ENCODE peak calls at places on chromosome 16, in four cellular contexts. T, P, I and G are unnamed samples.

GRCh38 chr16:66810391-66810790 is 9.0 kb upstream of the TERB1 start:
- DNase-seq in T (no peak), P (no peak), I (no peak), G (no peak)

GRCh38 chr16:4089811-4090293 is 26.4 kb downstream of the ADCY9 start:
- DNase-seq in T (no peak), P (peak), I (no peak), G (no peak)

GRCh38 chr16:51636913-51637743 is 486.1 kb upstream of the SALL1 start:
- DNase-seq in T (no peak), P (no peak), I (no peak), G (no peak)

GRCh38 chr16:81238296-81239011 is at the start of gene BCO1:
- DNase-seq in T (no peak), P (peak), I (no peak), G (no peak)

GRCh38 chr16:12087901-12088364 is 111.4 kb downstream of the SNX29 start:
- DNase-seq in T (no peak), P (no peak), I (no peak), G (peak)

GRCh38 chr16:3022208-3022696 is 1.5 kb downstream of the HCFC1R1 start:
- DNase-seq in T (peak), P (peak), I (no peak), G (peak)

GRCh38 chr16:4601317-4602186 is 13.1 kb downstream of the UBALD1 start:
- DNase-seq in T (no peak), P (no peak), I (no peak), G (no peak)

GRCh38 chr16:4212207-4212933 is 29.5 kb downstream of the SRL start:
- DNase-seq in T (no peak), P (no peak), I (no peak), G (no peak)

GRCh38 chr16:19559242-19559910 is 3.9 kb downstream of the VPS35L start:
- DNase-seq in T (peak), P (peak), I (no peak), G (peak)

GRCh38 chr16:57123216-57123968 is 31.0 kb downstream of the CPNE2 start:
- DNase-seq in T (no peak), P (no peak), I (no peak), G (no peak)

GRCh38 chr16:30525844-30526136 is 576 bp downstream of the ZNF768 start:
- DNase-seq in T (no peak), P (no peak), I (no peak), G (no peak)

GRCh38 chr16:85303354-85303883 is 191.1 kb upstream of the CIBAR2 start:
- DNase-seq in T (peak), P (no peak), I (peak), G (peak)

GRCh38 chr16:28537964-28538732 is 626 bp downstream of the NUPR1 start:
- DNase-seq in T (no peak), P (no peak), I (no peak), G (no peak)

GRCh38 chr16:83813818-83814653 is 6.3 kb downstream of the HSBP1 start:
- DNase-seq in T (no peak), P (no peak), I (no peak), G (no peak)

GRCh38 chr16:84369105-84369504 is 767 bp downstream of the ATP2C2 start:
- DNase-seq in T (no peak), P (no peak), I (no peak), G (no peak)

GRCh38 chr16:51880776-51881175 is 666.2 kb downstream of the TOX3 start:
- DNase-seq in T (no peak), P (no peak), I (no peak), G (no peak)

GRCh38 chr16:67198238-67198734 is 645 bp upstream of the ELMO3 start:
- DNase-seq in T (no peak), P (no peak), I (no peak), G (peak)

GRCh38 chr16:19446300-19446846 is 28.7 kb downstream of the TMC5 start:
- DNase-seq in T (no peak), P (no peak), I (no peak), G (no peak)

GRCh38 chr16:8788578-8789172 is 8.8 kb downstream of the TMEM186 start:
- DNase-seq in T (no peak), P (no peak), I (no peak), G (no peak)